ENCODE peak calls at places on chromosomes 7 and 10, in four cellular contexts. Q is Caco-2, R is GM06990, N is GM13976. W is an unnamed sample.

GRCh38 chr10:131759347-131759746 is 141.5 kb upstream of the PPP2R2D start:
- DNase-seq in N (no peak), Q (no peak), R (no peak), W (no peak)

GRCh38 chr7:106329971-106330733 is 45.4 kb upstream of the NAMPT start:
- DNase-seq in Q (no peak), N (no peak), R (no peak), W (peak)

GRCh38 chr7:56447864-56448693 is 331.9 kb upstream of the NUPR2 start:
- DNase-seq in R (peak), N (peak), Q (no peak), W (no peak)

GRCh38 chr7:48141551-48141950 is 29.7 kb upstream of the ABCA13 start:
- DNase-seq in N (no peak), R (no peak), Q (no peak), W (no peak)

GRCh38 chr7:128166603-128167315 is 74.3 kb upstream of the LEP start:
- DNase-seq in Q (peak), N (peak), R (no peak), W (peak)

GRCh38 chr7:97016392-97017196 is 8.0 kb downstream of the DLX5 start:
- DNase-seq in R (no peak), Q (peak), N (no peak), W (no peak)

GRCh38 chr10:93600861-93601773 is at the start of gene RBP4:
- DNase-seq in N (no peak), R (no peak), Q (peak), W (peak)

GRCh38 chr7:135420786-135421185 is 89.1 kb downstream of the CNOT4 start:
- DNase-seq in N (no peak), Q (no peak), R (no peak), W (no peak)

GRCh38 chr7:1710936-1711335 is 40.9 kb downstream of the ELFN1 start:
- DNase-seq in R (no peak), Q (no peak), N (no peak), W (no peak)

GRCh38 chr10:69801094-69801433 is 642 bp upstream of the COL13A1 start:
- DNase-seq in R (no peak), N (peak), Q (peak), W (peak)

GRCh38 chr10:29949411-29950011 is 109.9 kb downstream of the JCAD start:
- DNase-seq in Q (no peak), R (no peak), N (no peak), W (peak)

GRCh38 chr10:29946614-29946952 is 112.8 kb downstream of the JCAD start:
- DNase-seq in Q (no peak), R (no peak), N (no peak), W (no peak)

GRCh38 chr10:29948971-29949370 is 110.4 kb downstream of the JCAD start:
- DNase-seq in Q (no peak), R (no peak), N (no peak), W (peak)

GRCh38 chr10:29946953-29947700 is 112.3 kb downstream of the JCAD start:
- DNase-seq in R (no peak), N (no peak), Q (peak), W (peak)

GRCh38 chr10:29947701-29948060 is 111.7 kb downstream of the JCAD start:
- DNase-seq in N (no peak), R (no peak), Q (peak), W (peak)
- TF ChIP-seq CTCF in N (no peak), R (no peak), Q (peak), W (peak)

GRCh38 chr10:128047337-128047736 is 78.9 kb downstream of the MKI67 start:
- DNase-seq in R (peak), Q (no peak), N (peak), W (peak)
- TF ChIP-seq CTCF in R (no peak), Q (no peak), N (no peak), W (no peak)

GRCh38 chr7:26681819-26682418 is 182.5 kb downstream of the SKAP2 start:
- DNase-seq in Q (peak), N (peak), R (no peak), W (peak)
- TF ChIP-seq CTCF in Q (peak), N (peak), R (peak), W (peak)

GRCh38 chr10:103854265-103854686 is 1.1 kb downstream of the SH3PXD2A start:
- DNase-seq in Q (peak), N (no peak), R (no peak), W (no peak)

GRCh38 chr10:103855852-103856496 is 598 bp upstream of the SH3PXD2A start:
- DNase-seq in Q (no peak), R (no peak), N (no peak), W (peak)

GRCh38 chr10:103855424-103855823 is at the start of gene SH3PXD2A:
- DNase-seq in R (no peak), Q (peak), N (peak), W (peak)

GRCh38 chr10:103853428-103854264 is 1.7 kb downstream of the SH3PXD2A start:
- DNase-seq in Q (no peak), N (no peak), R (no peak), W (no peak)

GRCh38 chr10:103854687-103855423 is 521 bp downstream of the SH3PXD2A start:
- DNase-seq in N (peak), Q (peak), R (no peak), W (peak)
- TF ChIP-seq CTCF in N (no peak), Q (peak), R (no peak), W (no peak)

GRCh38 chr7:33807779-33808482 is 97.4 kb upstream of the BMPER start:
- DNase-seq in Q (peak), R (peak), N (peak), W (peak)
- TF ChIP-seq CTCF in Q (peak), R (peak), N (peak), W (peak)

GRCh38 chr10:17249820-17250219 is 21.8 kb downstream of the VIM start:
- DNase-seq in N (no peak), R (no peak), Q (no peak), W (no peak)
- TF ChIP-seq CTCF in N (no peak), R (peak), Q (peak), W (no peak)

DNA sequence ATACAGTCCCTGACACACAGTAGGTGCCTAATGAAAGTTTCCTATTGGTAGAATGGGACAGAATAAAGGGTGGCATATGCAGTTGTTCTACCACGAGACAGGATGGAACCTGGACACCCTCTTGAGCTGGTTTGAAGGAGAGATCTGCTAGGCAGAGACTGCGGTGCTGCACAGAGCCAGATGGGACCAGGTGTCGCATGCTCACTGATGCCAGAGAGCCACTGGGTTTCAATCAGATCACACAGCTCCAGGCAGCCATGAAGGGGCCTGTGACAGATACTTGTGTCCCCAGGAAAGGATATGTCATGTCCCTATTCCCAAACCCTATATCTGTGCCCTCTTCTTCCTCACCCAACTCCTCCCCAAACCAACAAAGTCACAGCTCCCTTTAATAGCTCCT is 235.7 kb downstream of the PRPF18 start:
- DNase-seq in R (no peak), N (no peak), Q (no peak), W (no peak)
- TF ChIP-seq CTCF in R (no peak), N (no peak), Q (no peak), W (no peak)

GRCh38 chr7:27329917-27330316 is 87.3 kb downstream of the EVX1 start:
- DNase-seq in Q (no peak), R (no peak), N (no peak), W (no peak)
- TF ChIP-seq CTCF in Q (peak), R (no peak), N (no peak), W (peak)

GRCh38 chr10:100158044-100158805 is 27.6 kb downstream of the ERLIN1 start:
- DNase-seq in Q (no peak), N (peak), R (peak), W (no peak)
- TF ChIP-seq CTCF in Q (no peak), N (no peak), R (peak), W (no peak)

GRCh38 chr7:92988051-92988450 is 129.7 kb downstream of the SAMD9 start:
- DNase-seq in Q (peak), R (no peak), N (no peak), W (peak)
- TF ChIP-seq CTCF in Q (peak), R (no peak), N (no peak), W (no peak)